ENCODE peak calls at places on chromosomes 4 and X, in seven cellular contexts. R is IMR-90, Y is heart left ventricle, G is lower lobe of right lung, C is transverse colon, P is uterus, N is upper lobe of right lung. H is an unnamed sample.

GRCh38 chr4:128455480-128455879 is 167.9 kb upstream of the PGRMC2 start:
- DNase-seq in G (no peak), P (no peak), N (no peak), R (no peak), C (no peak), Y (no peak), H (no peak)

GRCh38 chr4:42302348-42302747 is 94.9 kb upstream of the SHISA3 start:
- DNase-seq in R (peak; percentile 9), P (no peak), Y (no peak), N (no peak), C (no peak), G (no peak), H (peak; percentile 42)

GRCh38 chr4:174631901-174632758 is 109.8 kb upstream of the HPGD start:
- DNase-seq in R (peak; percentile 23), P (no peak), G (no peak), N (no peak), C (no peak), Y (no peak), H (peak; percentile 70)

GRCh38 chrX:70998402-70999027 is 67.6 kb upstream of the SLC7A3 start:
- DNase-seq in C (no peak), R (peak; percentile 47), P (no peak), Y (no peak), N (no peak), G (no peak), H (peak; percentile 5)

GRCh38 chrX:19721726-19722370 is 165.6 kb downstream of the SH3KBP1 start:
- DNase-seq in C (no peak), R (no peak), Y (no peak), N (peak; percentile 64), G (peak; percentile 50), P (no peak), H (no peak)

GRCh38 chrX:39149761-39150160 is 348.5 kb downstream of the MID1IP1 start:
- DNase-seq in R (peak; percentile 40), G (peak; percentile 84), P (peak; percentile 47), C (peak; percentile 75), N (peak; percentile 87), Y (peak; percentile 83), H (peak; percentile 55)

GRCh38 chr4:4694296-4694772 is 152.5 kb upstream of the STX18 start:
- DNase-seq in N (no peak), P (no peak), R (peak; percentile 23), Y (no peak), G (no peak), C (no peak), H (no peak)

GRCh38 chr4:4947721-4948120 is 71.5 kb downstream of the CYTL1 start:
- DNase-seq in Y (no peak), P (no peak), C (no peak), N (no peak), G (no peak), R (no peak), H (no peak)

GRCh38 chr4:6916587-6917444 is 7.2 kb downstream of the TBC1D14 start:
- DNase-seq in R (no peak), N (no peak), P (no peak), G (peak; percentile 76), C (peak; percentile 80), Y (no peak), H (peak; percentile 90)

GRCh38 chr4:91914176-91914804 is 389.5 kb upstream of the GRID2 start:
- DNase-seq in R (no peak), G (no peak), C (no peak), Y (no peak), N (no peak), P (no peak), H (peak; percentile 36)

GRCh38 chrX:139691493-139691842 is 16.5 kb downstream of the MCF2 start:
- DNase-seq in G (no peak), P (no peak), C (no peak), R (no peak), N (no peak), Y (no peak), H (no peak)

GRCh38 chr4:7419961-7420660 is 14.6 kb downstream of the PSAPL1 start:
- DNase-seq in R (no peak), G (no peak), C (no peak), P (peak; percentile 10), N (no peak), Y (peak; percentile 54), H (no peak)

GRCh38 chr4:185998791-185999190 is 70.2 kb upstream of the TLR3 start:
- DNase-seq in Y (no peak), C (no peak), G (no peak), N (no peak), R (no peak), P (no peak), H (no peak)

GRCh38 chr4:1008840-1009646 is 2.4 kb upstream of the FGFRL1 start:
- DNase-seq in R (no peak), Y (no peak), P (peak; percentile 50), G (peak; percentile 74), N (peak; percentile 79), C (peak; percentile 53), H (no peak)

GRCh38 chr4:1010522-1011021 is 854 bp upstream of the FGFRL1 start:
- DNase-seq in C (peak; percentile 76), R (peak; percentile 68), N (peak; percentile 90), P (peak; percentile 73), G (peak; percentile 86), Y (no peak), H (peak; percentile 78)

GRCh38 chr4:1009647-1010521 is 1.5 kb upstream of the FGFRL1 start:
- DNase-seq in R (peak; percentile 36), Y (peak; percentile 91), G (peak; percentile 79), C (peak; percentile 84), P (peak; percentile 75), N (peak; percentile 89), H (peak; percentile 68)

GRCh38 chr4:1012031-1012739 is 759 bp downstream of the FGFRL1 start:
- DNase-seq in P (peak; percentile 53), N (peak; percentile 81), R (no peak), C (peak; percentile 67), Y (no peak), G (peak; percentile 67), H (peak; percentile 27)

DNA sequence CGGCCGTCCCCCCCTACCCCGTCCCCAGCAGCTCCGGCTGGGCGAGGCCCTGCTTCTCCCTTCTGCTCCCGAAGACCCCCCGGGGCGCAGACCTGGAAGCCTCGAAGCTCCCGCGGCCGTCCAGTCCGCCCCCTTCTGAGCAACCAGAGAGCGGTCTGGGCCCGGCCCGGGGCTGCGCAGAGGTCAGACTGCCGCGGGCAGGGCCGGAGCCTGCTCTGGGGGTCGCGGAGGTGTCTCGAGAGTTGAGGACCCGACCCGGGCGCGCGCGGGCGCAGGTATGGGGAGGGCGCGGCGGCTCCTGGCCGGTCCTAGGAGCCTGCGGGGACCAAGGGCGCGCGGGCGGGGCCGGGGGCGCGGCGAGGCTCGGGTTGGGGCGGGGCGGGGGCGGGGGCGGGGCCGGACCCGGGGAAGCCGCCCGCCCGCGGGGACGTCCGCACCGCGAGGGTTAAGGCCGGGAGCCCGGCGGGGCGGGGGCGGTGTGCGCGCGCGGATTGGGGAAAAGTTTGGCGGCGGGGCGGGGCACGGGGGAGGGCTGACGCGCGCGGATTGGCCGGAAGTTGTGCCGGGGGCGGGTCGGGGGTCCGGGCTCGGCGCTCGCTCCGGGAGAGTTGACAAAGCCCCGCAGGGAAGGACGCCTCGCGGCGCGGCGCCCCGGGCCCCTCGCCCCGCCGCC is at the start of gene FGFRL1:
- DNase-seq in C (peak; percentile 96), G (peak; percentile 94), P (peak; percentile 93), N (peak; percentile 97), R (peak; percentile 77), Y (peak; percentile 96), H (peak; percentile 91)
- H3K4me3 ChIP-seq in C (peak within 1 kb of the TSS; percentile 62), G (peak within 1 kb of the TSS; percentile 77), P (peak within 1 kb of the TSS; percentile 59), N (peak within 1 kb of the TSS; percentile 69), R (peak within 1 kb of the TSS; percentile 50), Y (peak within 1 kb of the TSS; percentile 35), H (peak within 1 kb of the TSS; percentile 80)

GRCh38 chr4:143372093-143372915 is 35.6 kb downstream of the GAB1 start:
- DNase-seq in Y (no peak), C (no peak), R (no peak), N (no peak), P (no peak), G (no peak), H (no peak)

GRCh38 chr4:143369556-143369955 is 32.9 kb downstream of the GAB1 start:
- DNase-seq in Y (no peak), G (no peak), R (no peak), P (no peak), C (no peak), N (no peak), H (no peak)

GRCh38 chr4:143377635-143378099 is 41.0 kb downstream of the GAB1 start:
- DNase-seq in C (no peak), R (no peak), G (no peak), Y (no peak), N (no peak), P (no peak), H (no peak)

GRCh38 chr4:143375326-143376073 is 38.8 kb downstream of the GAB1 start:
- DNase-seq in Y (no peak), C (peak; percentile 43), P (no peak), R (no peak), N (no peak), G (no peak), H (peak; percentile 36)

GRCh38 chr4:143374771-143375170 is 38.1 kb downstream of the GAB1 start:
- DNase-seq in N (no peak), P (no peak), G (no peak), Y (no peak), R (no peak), C (no peak), H (no peak)
- H3K4me1 ChIP-seq in N (peaks cover 52% of the 10 kb centered on the region), P (peaks cover 4% of the 10 kb centered on the region), G (peaks cover 45% of the 10 kb centered on the region), Y (peaks cover 87% of the 10 kb centered on the region), R (peaks cover 8% of the 10 kb centered on the region), C (peaks cover 60% of the 10 kb centered on the region), H (no peaks in the 10 kb centered on the region)

DNA sequence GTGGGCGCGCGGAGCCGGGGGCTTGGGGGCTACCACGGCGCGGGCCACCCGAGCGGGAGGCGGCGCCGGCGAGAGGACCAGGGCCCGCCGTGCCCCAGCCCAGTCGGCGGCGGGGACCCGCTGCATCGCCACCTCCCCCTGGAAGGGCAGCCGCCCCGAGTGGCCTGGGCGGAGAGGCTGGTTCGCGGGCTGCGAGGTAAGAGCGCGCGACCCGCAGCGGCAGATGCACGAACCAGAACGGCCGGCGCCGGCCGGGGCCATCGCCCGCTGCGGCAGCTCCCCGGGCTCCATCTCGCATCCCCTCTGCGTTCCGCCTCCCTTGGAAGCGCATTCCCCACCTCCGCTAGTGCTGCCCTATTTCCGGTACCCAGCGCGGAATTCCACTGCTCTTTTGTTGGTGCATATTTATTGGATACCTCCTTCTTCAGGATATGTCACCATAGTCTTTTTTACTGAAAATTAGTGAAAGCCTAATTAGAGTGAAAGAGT is 742 bp downstream of the PKD2 start:
- DNase-seq in P (peak; percentile 44), N (peak; percentile 72), G (peak; percentile 48), Y (peak; percentile 67), C (peak; percentile 34), R (peak; percentile 48), H (peak; percentile 38)
- H3K4me3 ChIP-seq in P (peak overlapping the region; percentile 79), N (peak overlapping the region; percentile 77), G (peak overlapping the region; percentile 84), Y (peak overlapping the region; percentile 87), C (peak overlapping the region; percentile 90), R (peak overlapping the region; percentile 93), H (peak overlapping the region; percentile 93)

GRCh38 chr4:159179310-159179958 is 76.6 kb downstream of the RAPGEF2 start:
- DNase-seq in P (no peak), Y (no peak), G (no peak), R (no peak), N (no peak), C (no peak), H (no peak)

GRCh38 chr4:159175165-159175988 is 72.5 kb downstream of the RAPGEF2 start:
- DNase-seq in Y (no peak), G (peak; percentile 51), N (no peak), P (peak; percentile 32), C (peak; percentile 62), R (peak; percentile 94), H (peak; percentile 76)

GRCh38 chr4:159175989-159176375 is 73.1 kb downstream of the RAPGEF2 start:
- DNase-seq in C (no peak), Y (no peak), P (no peak), R (no peak), G (no peak), N (no peak), H (no peak)

GRCh38 chr4:159178147-159178541 is 75.3 kb downstream of the RAPGEF2 start:
- DNase-seq in C (no peak), Y (no peak), N (no peak), G (no peak), P (no peak), R (peak; percentile 44), H (no peak)

GRCh38 chr4:159177265-159178146 is 74.6 kb downstream of the RAPGEF2 start:
- DNase-seq in C (no peak), Y (no peak), G (no peak), N (no peak), R (no peak), P (no peak), H (no peak)
- H3K4me1 ChIP-seq in C (peaks cover 66% of the 10 kb centered on the region), Y (peaks cover 92% of the 10 kb centered on the region), G (peaks cover 80% of the 10 kb centered on the region), N (peaks cover 57% of the 10 kb centered on the region), R (peaks cover 15% of the 10 kb centered on the region), P (no peaks in the 10 kb centered on the region), H (no peaks in the 10 kb centered on the region)